ENCODE peak calls at places on chromosome 20, in five cellular contexts. B is prostate gland, S is GM12865, T is endothelial cell, X is B cell. Q is an unnamed sample.
A peak's percentile ranks its signal among the peaks of the same experiment; 100 is the strongest.

GRCh38 chr20:36274248-36274841 is 31.8 kb upstream of the DLGAP4 start:
- DNase-seq in B (no peak), S (no peak), T (no peak), X (no peak), Q (no peak)

GRCh38 chr20:58573257-58573656 is 58.1 kb upstream of the APCDD1L start:
- DNase-seq in B (no peak), S (no peak), T (no peak), X (no peak), Q (no peak)

GRCh38 chr20:60352580-60352979 is 394.4 kb downstream of the CDH26 start:
- DNase-seq in B (no peak), S (no peak), T (no peak), X (no peak), Q (no peak)

GRCh38 chr20:47318596-47319516 is 37.6 kb downstream of the ZMYND8 start:
- DNase-seq in B (peak; percentile 77), S (no peak), T (peak; percentile 46), X (no peak), Q (peak; percentile 57)

GRCh38 chr20:56244259-56244658 is 4.3 kb upstream of the MC3R start:
- DNase-seq in B (no peak), S (no peak), T (no peak), X (no peak), Q (no peak)

GRCh38 chr20:64165866-64166600 is 1.8 kb downstream of the MYT1 start:
- DNase-seq in B (no peak), S (no peak), T (no peak), X (no peak), Q (no peak)

GRCh38 chr20:17965042-17965697 is 3.4 kb downstream of the SNX5 start:
- DNase-seq in B (no peak), S (no peak), T (no peak), X (no peak), Q (no peak)

GRCh38 chr20:34473262-34473883 is 42.8 kb upstream of the DYNLRB1 start:
- DNase-seq in B (peak; percentile 21), S (peak; percentile 43), T (peak; percentile 55), X (peak; percentile 44), Q (no peak)

GRCh38 chr20:62220666-62221568 is 839 bp upstream of the HRH3 start:
- DNase-seq in B (no peak), S (no peak), T (no peak), X (no peak), Q (no peak)

GRCh38 chr20:62950741-62951140 is 1.8 kb upstream of the SLC17A9 start:
- DNase-seq in B (no peak), S (no peak), T (no peak), X (no peak), Q (peak; percentile 32)

GRCh38 chr20:51042657-51043247 is 19.8 kb upstream of the KCNG1 start:
- DNase-seq in B (no peak), S (no peak), T (no peak), X (no peak), Q (no peak)

GRCh38 chr20:53655909-53656652 is 62.4 kb upstream of the ZNF217 start:
- DNase-seq in B (no peak), S (peak; percentile 74), T (no peak), X (no peak), Q (no peak)

GRCh38 chr20:62196286-62196685 is 13.5 kb downstream of the MTG2 start:
- DNase-seq in B (no peak), S (no peak), T (no peak), X (no peak), Q (no peak)

GRCh38 chr20:50625986-50626677 is 65.2 kb downstream of the RIPOR3 start:
- DNase-seq in B (no peak), S (peak; percentile 27), T (peak; percentile 69), X (no peak), Q (no peak)

GRCh38 chr20:208937-209566 is 18.0 kb upstream of the DEFB129 start:
- DNase-seq in B (peak; percentile 23), S (peak; percentile 58), T (peak; percentile 6), X (peak; percentile 41), Q (no peak)

GRCh38 chr20:62202083-62202395 is 18.0 kb downstream of the HRH3 start:
- DNase-seq in B (no peak), S (no peak), T (no peak), X (no peak), Q (peak; percentile 24)

GRCh38 chr20:1748777-1749176 is 91.2 kb upstream of the SIRPG start:
- DNase-seq in B (no peak), S (no peak), T (no peak), X (no peak), Q (no peak)

GRCh38 chr20:62344782-62345181 is 22.3 kb downstream of the LAMA5 start:
- DNase-seq in B (no peak), S (peak; percentile 22), T (no peak), X (no peak), Q (no peak)

GRCh38 chr20:16701296-16701695 is 28.5 kb upstream of the SNRPB2 start:
- DNase-seq in B (no peak), S (peak; percentile 44), T (peak; percentile 8), X (no peak), Q (no peak)

GRCh38 chr20:15699431-15700146 is 873.7 kb downstream of the KIF16B start:
- DNase-seq in B (no peak), S (no peak), T (no peak), X (no peak), Q (no peak)

GRCh38 chr20:32018269-32019155 is 8.3 kb downstream of the CCM2L start:
- DNase-seq in B (peak; percentile 36), S (no peak), T (peak; percentile 78), X (peak; percentile 44), Q (no peak)

GRCh38 chr20:47546184-47547033 is 44.7 kb downstream of the NCOA3 start:
- DNase-seq in B (no peak), S (no peak), T (no peak), X (no peak), Q (no peak)

GRCh38 chr20:49366687-49367086 is 88.8 kb upstream of the ZNFX1 start:
- DNase-seq in B (no peak), S (no peak), T (no peak), X (no peak), Q (no peak)

GRCh38 chr20:49356676-49357075 is 78.8 kb upstream of the ZNFX1 start:
- DNase-seq in B (peak; percentile 43), S (no peak), T (no peak), X (no peak), Q (no peak)

GRCh38 chr20:49360242-49360968 is 82.5 kb upstream of the ZNFX1 start:
- DNase-seq in B (no peak), S (no peak), T (no peak), X (no peak), Q (no peak)

GRCh38 chr20:49367113-49367512 is 89.3 kb upstream of the ZNFX1 start:
- DNase-seq in B (no peak), S (no peak), T (no peak), X (no peak), Q (no peak)

DNA sequence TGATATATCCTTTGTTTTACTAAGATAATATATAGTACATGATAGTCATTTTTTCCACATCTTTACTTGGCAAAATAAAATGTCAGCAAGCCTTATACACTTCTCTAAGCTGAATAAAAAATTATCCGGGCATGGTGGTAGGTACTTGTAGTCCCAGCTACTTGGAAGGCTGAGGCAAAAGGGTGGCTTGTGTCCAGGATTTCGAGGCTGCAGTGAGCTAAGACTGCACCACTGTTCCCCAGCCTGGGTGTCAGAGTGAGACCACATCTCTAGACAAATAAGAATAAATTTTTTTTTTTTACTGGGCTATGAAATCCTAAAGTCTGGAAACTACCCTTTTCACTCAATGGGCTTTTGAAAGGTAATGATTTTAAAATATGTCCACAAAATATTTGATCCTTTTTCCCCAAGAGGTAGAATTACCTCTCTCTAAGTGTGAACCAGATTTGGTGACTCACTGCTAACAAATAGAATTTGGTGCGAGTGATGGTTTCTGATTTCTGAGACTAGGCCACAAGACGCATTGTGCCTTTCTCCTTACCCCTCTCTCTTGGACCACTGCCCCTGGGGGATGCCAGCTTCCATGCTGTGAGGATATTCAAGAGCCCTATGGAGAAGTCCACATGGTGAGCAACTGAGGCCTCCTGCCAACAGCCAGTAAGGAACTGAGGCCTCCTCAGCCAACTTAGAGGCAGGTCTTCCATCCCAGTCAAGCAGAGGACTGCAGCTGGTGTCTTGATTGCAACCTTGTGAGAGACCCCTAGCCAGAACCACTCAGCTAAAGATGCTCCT is 84.2 kb upstream of the ZNFX1 start:
- DNase-seq in B (no peak), S (no peak), T (no peak), X (no peak), Q (no peak)
- TF ChIP-seq CTCF in B (no peak), S (no peak), T (no peak), X (no peak), Q (no peak)

GRCh38 chr20:21490105-21490504 is 23.8 kb downstream of the NKX2-2 start:
- DNase-seq in B (no peak), S (no peak), T (no peak), X (no peak), Q (no peak)
- TF ChIP-seq CTCF in B (no peak), S (no peak), T (no peak), X (no peak), Q (no peak)

GRCh38 chr20:8662433-8662954 is 406.4 kb upstream of the PLCB4 start:
- DNase-seq in B (no peak), S (no peak), T (no peak), X (no peak), Q (no peak)

GRCh38 chr20:8663424-8663823 is 405.5 kb upstream of the PLCB4 start:
- DNase-seq in B (no peak), S (no peak), T (no peak), X (no peak), Q (no peak)

GRCh38 chr20:8667306-8667705 is 401.6 kb upstream of the PLCB4 start:
- DNase-seq in B (no peak), S (no peak), T (no peak), X (no peak), Q (no peak)

GRCh38 chr20:8661229-8662023 is 407.5 kb upstream of the PLCB4 start:
- DNase-seq in B (no peak), S (no peak), T (no peak), X (no peak), Q (no peak)

DNA sequence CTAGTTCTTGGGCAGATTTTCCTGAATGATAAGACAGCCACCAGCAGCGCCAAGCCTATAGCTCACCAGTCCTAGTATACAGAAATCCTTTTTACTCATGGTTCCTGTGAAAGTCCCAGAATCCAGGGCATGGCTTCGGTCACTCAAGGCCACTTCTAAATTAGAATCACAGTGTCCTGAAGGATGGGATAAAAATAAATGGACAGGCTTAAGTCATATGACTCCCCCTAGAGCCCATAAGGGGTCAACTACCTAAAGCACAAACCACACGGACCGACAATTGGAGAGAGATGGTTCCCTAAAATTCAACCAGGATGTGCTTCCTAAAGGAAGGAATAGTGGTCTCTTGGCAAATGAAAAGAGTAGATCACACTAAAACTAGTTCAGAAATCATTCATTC is 404.1 kb upstream of the PLCB4 start:
- DNase-seq in B (no peak), S (no peak), T (no peak), X (no peak), Q (no peak)
- TF ChIP-seq CTCF in B (no peak), S (no peak), T (peak; percentile 7), X (no peak), Q (no peak)

GRCh38 chr20:8304124-8304800 is 172.2 kb downstream of the PLCB1 start:
- DNase-seq in B (no peak), S (no peak), T (no peak), X (no peak), Q (no peak)

GRCh38 chr20:8306916-8307315 is 174.8 kb downstream of the PLCB1 start:
- DNase-seq in B (no peak), S (no peak), T (no peak), X (no peak), Q (no peak)

GRCh38 chr20:8303651-8304050 is 171.6 kb downstream of the PLCB1 start:
- DNase-seq in B (no peak), S (no peak), T (no peak), X (no peak), Q (no peak)

GRCh38 chr20:8301655-8302054 is 169.6 kb downstream of the PLCB1 start:
- DNase-seq in B (no peak), S (no peak), T (no peak), X (no peak), Q (no peak)

GRCh38 chr20:8305449-8305978 is 173.4 kb downstream of the PLCB1 start:
- DNase-seq in B (peak; percentile 21), S (peak; percentile 84), T (peak; percentile 49), X (peak; percentile 48), Q (peak; percentile 51)
- TF ChIP-seq CTCF in B (peak; percentile 51), S (peak; percentile 77), T (peak; percentile 80), X (peak; percentile 56), Q (peak; percentile 81)

Q was measured in CD14-positive monocyte.